ENCODE peak calls at places on chromosomes 3 and 15, in five cellular contexts. D is GM23338, X is testis, O is upper lobe of left lung, N is mammary epithelial cell. G is an unnamed sample.

GRCh38 chr15:80072285-80072684 is 12.8 kb downstream of the ZFAND6 start:
- DNase-seq in D (peak), X (no peak), O (no peak), N (peak), G (no peak)

GRCh38 chr3:48215466-48215865 is 7.8 kb upstream of the CAMP start:
- DNase-seq in D (no peak), X (peak), O (peak), N (no peak), G (no peak)

GRCh38 chr3:154690413-154690812 is 260.4 kb upstream of the GPR149 start:
- DNase-seq in D (no peak), X (no peak), O (no peak), N (no peak), G (no peak)

GRCh38 chr15:101439285-101439919 is 50.1 kb downstream of the PCSK6 start:
- DNase-seq in D (no peak), X (no peak), O (no peak), N (no peak), G (no peak)

GRCh38 chr15:59140422-59141226 is 35.7 kb downstream of the CCNB2 start:
- DNase-seq in D (no peak), X (no peak), O (peak), N (peak), G (no peak)

GRCh38 chr3:45143673-45144670 is 2.2 kb downstream of the CDCP1 start:
- DNase-seq in D (no peak), X (peak), O (no peak), N (no peak), G (no peak)

GRCh38 chr3:97958796-97959195 is 13.4 kb downstream of the RIOX2 start:
- DNase-seq in D (no peak), X (no peak), O (no peak), N (peak), G (no peak)

GRCh38 chr3:144663456-144664063 is 691.9 kb downstream of the DIPK2A start:
- DNase-seq in D (no peak), X (no peak), O (no peak), N (no peak), G (no peak)

GRCh38 chr3:5304789-5305680 is 117.5 kb downstream of the EDEM1 start:
- DNase-seq in D (peak), X (peak), O (no peak), N (peak), G (no peak)

GRCh38 chr3:124545891-124546290 is 184.4 kb upstream of the UMPS start:
- DNase-seq in D (no peak), X (no peak), O (no peak), N (no peak), G (no peak)

GRCh38 chr15:31485431-31485830 is 158.8 kb downstream of the KLF13 start:
- DNase-seq in D (no peak), X (peak), O (no peak), N (no peak), G (no peak)

GRCh38 chr3:64505419-64505818 is 182.4 kb downstream of the ADAMTS9 start:
- DNase-seq in D (no peak), X (no peak), O (no peak), N (no peak), G (no peak)

GRCh38 chr15:81279621-81280051 is 44.3 kb downstream of the STARD5 start:
- DNase-seq in D (no peak), X (no peak), O (no peak), N (no peak), G (no peak)

GRCh38 chr3:46695177-46695961 is 1.9 kb upstream of the ALS2CL start:
- DNase-seq in D (peak), X (peak), O (peak), N (no peak), G (peak)

GRCh38 chr15:63623231-63623969 is 26.2 kb downstream of the FBXL22 start:
- DNase-seq in D (no peak), X (no peak), O (no peak), N (no peak), G (no peak)

GRCh38 chr15:58632789-58633188 is 116.7 kb downstream of the ADAM10 start:
- DNase-seq in D (no peak), X (no peak), O (no peak), N (no peak), G (no peak)

GRCh38 chr3:8301977-8302589 is 199.5 kb upstream of the LMCD1 start:
- DNase-seq in D (peak), X (no peak), O (no peak), N (peak), G (no peak)

GRCh38 chr3:116886202-116886893 is 176.8 kb downstream of the TUSC7 start:
- DNase-seq in D (no peak), X (no peak), O (no peak), N (no peak), G (no peak)

GRCh38 chr3:107822308-107822707 is 268.5 kb downstream of the CD47 start:
- DNase-seq in D (peak), X (no peak), O (no peak), N (no peak), G (no peak)

GRCh38 chr15:73485372-73485771 is 42.4 kb downstream of the REC114 start:
- DNase-seq in D (no peak), X (no peak), O (no peak), N (no peak), G (no peak)

GRCh38 chr15:52427804-52428203 is 100.9 kb downstream of the MYO5A start:
- DNase-seq in D (no peak), X (no peak), O (no peak), N (peak), G (no peak)

GRCh38 chr15:68775671-68776476 is 44.8 kb downstream of the ANP32A start:
- DNase-seq in D (no peak), X (peak), O (no peak), N (no peak), G (no peak)

GRCh38 chr15:68773036-68773435 is 47.7 kb downstream of the ANP32A start:
- DNase-seq in D (no peak), X (no peak), O (no peak), N (no peak), G (no peak)

GRCh38 chr15:68774521-68775293 is 46.0 kb downstream of the ANP32A start:
- DNase-seq in D (no peak), X (peak), O (no peak), N (no peak), G (no peak)

GRCh38 chr15:68774120-68774519 is 46.6 kb downstream of the ANP32A start:
- DNase-seq in D (no peak), X (no peak), O (no peak), N (no peak), G (no peak)

GRCh38 chr15:68776477-68777270 is 44.0 kb downstream of the ANP32A start:
- DNase-seq in D (no peak), X (no peak), O (no peak), N (no peak), G (no peak)
- H3K27ac ChIP-seq in D (no peak), X (peak), O (no peak), N (no peak), G (no peak)

GRCh38 chr3:147397911-147398809 is 8.2 kb downstream of the ZIC4 start:
- DNase-seq in D (peak), X (no peak), O (no peak), N (no peak), G (no peak)

GRCh38 chr3:147395975-147396708 is 10.2 kb downstream of the ZIC4 start:
- DNase-seq in D (peak), X (no peak), O (no peak), N (no peak), G (no peak)

GRCh38 chr3:147398841-147399534 is 7.4 kb downstream of the ZIC4 start:
- DNase-seq in D (no peak), X (no peak), O (no peak), N (peak), G (no peak)

GRCh38 chr3:147397155-147397888 is 9.0 kb downstream of the ZIC4 start:
- DNase-seq in D (peak), X (no peak), O (no peak), N (no peak), G (no peak)

DNA sequence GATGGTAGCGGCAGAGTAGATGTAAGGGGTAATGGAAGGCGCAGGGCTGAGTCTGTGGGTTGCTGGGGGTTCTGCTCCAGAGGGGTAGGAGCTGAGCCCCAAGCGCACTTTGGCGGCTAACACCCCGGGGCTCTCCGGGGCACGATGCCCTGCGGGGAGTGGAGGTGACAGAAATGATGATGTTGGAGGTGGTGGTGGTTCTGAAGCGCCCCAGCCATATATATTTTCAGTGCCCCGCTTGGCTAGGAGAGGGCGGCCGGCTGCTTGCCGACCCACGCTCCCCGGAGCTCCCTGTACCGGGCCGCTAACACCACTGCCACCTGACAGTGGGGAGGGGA is 9.7 kb downstream of the ZIC4 start:
- DNase-seq in D (no peak), X (no peak), O (no peak), N (no peak), G (no peak)
- H3K27ac ChIP-seq in D (no peak), X (no peak), O (no peak), N (no peak), G (no peak)

GRCh38 chr15:27231811-27232210 is 260.8 kb downstream of the GABRG3 start:
- DNase-seq in D (no peak), X (no peak), O (no peak), N (no peak), G (no peak)

GRCh38 chr15:27235161-27235560 is 264.2 kb downstream of the GABRG3 start:
- DNase-seq in D (no peak), X (no peak), O (no peak), N (no peak), G (no peak)

GRCh38 chr15:27232876-27233275 is 261.9 kb downstream of the GABRG3 start:
- DNase-seq in D (no peak), X (no peak), O (no peak), N (no peak), G (no peak)

GRCh38 chr15:27235689-27236088 is 264.7 kb downstream of the GABRG3 start:
- DNase-seq in D (no peak), X (no peak), O (no peak), N (no peak), G (no peak)

DNA sequence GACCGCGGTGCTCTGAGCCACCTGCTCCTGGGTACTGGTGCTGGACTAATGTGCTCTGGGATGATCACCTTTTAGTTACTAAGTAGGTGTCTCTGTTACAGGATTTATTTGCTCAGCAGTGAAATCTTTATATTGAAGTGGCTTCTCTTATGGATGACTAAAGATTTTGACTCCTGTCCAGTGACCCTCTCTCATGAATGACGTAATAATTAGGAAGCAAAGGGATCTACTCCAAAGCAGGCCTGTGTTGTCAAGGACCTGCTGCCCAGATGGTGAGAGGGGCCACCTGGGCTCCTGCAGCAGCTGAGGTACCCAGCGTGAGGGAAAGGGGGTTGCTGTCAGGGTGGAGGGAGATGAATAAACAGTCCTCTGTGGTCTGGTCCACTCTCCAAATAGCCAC is 263.6 kb downstream of the GABRG3 start:
- DNase-seq in D (no peak), X (no peak), O (no peak), N (no peak), G (no peak)
- H3K27ac ChIP-seq in D (no peak), X (no peak), O (no peak), N (no peak), G (no peak)

DNA sequence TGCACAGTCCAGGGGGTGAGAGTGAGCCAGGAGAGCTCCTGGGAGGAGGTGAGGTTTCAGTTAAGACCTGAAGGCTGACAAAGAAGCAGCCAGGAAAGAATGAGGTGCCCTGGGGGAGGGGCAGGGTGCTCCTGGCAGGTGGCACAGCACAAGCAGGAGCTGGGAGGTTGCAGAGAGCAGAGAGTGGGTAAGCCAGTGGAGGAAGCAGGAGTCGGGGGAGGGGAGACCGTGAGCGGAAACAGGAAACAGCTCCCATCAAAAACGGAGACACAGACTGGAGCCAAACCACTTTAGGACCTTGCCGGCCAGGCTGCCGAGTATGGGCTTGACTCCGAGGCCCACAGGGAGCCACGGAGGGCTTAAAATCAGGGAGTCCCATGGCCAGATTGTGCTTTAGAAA is 12.1 kb upstream of the FBLN2 start:
- DNase-seq in D (peak), X (no peak), O (no peak), N (no peak), G (no peak)
- H3K27ac ChIP-seq in D (no peak), X (no peak), O (no peak), N (no peak), G (no peak)

GRCh38 chr15:37289109-37289765 is 188.9 kb upstream of the MEIS2 start:
- DNase-seq in D (peak), X (peak), O (no peak), N (peak), G (no peak)
- H3K27ac ChIP-seq in D (no peak), X (no peak), O (no peak), N (no peak), G (no peak)